ENCODE peak calls at places on chromosomes 6 and 20, in four cellular contexts. M, U, K and P are unnamed samples.

GRCh38 chr6:56399672-56400263 is 152.4 kb upstream of the COL21A1 start:
- DNase-seq in M (no peak), U (no peak), K (no peak), P (no peak)

GRCh38 chr20:25274481-25274880 is 26.6 kb downstream of the PYGB start:
- DNase-seq in M (no peak), U (no peak), K (no peak), P (no peak)

GRCh38 chr6:30845183-30845582 is 39.1 kb upstream of the DDR1 start:
- DNase-seq in M (no peak), U (no peak), K (no peak), P (no peak)

GRCh38 chr6:110185879-110186278 is 5.7 kb downstream of the CDC40 start:
- DNase-seq in M (no peak), U (no peak), K (no peak), P (no peak)

GRCh38 chr6:142935553-142936517 is 9.1 kb downstream of the HIVEP2 start:
- DNase-seq in M (no peak), U (no peak), K (peak), P (no peak)

GRCh38 chr6:170006524-170007467 is 255.4 kb downstream of the ERMARD start:
- DNase-seq in M (no peak), U (no peak), K (no peak), P (no peak)

GRCh38 chr6:168097621-168098430 is 18.8 kb upstream of the FRMD1 start:
- DNase-seq in M (no peak), U (no peak), K (no peak), P (no peak)

GRCh38 chr6:30101423-30101938 is 11.4 kb downstream of the TRIM31 start:
- DNase-seq in M (no peak), U (no peak), K (no peak), P (no peak)

GRCh38 chr20:44450279-44450937 is 25.3 kb upstream of the TTPAL start:
- DNase-seq in M (no peak), U (no peak), K (no peak), P (no peak)